ENCODE peak calls at places on chromosomes 2 and 18, in six cellular contexts. Y is retinal pigment epithelial cell, Z is AG08395, X is NCI-H526, J is caudate nucleus, N is amniotic stem cell. O is an unnamed sample.

GRCh38 chr18:48762836-48763713 is 187.7 kb downstream of the SMAD7 start:
- DNase-seq in Y (no peak), Z (no peak), X (no peak), J (no peak), N (no peak), O (no peak)

GRCh38 chr18:61893304-61893970 is 630 bp upstream of the RNF152 start:
- DNase-seq in Y (no peak), Z (peak), X (no peak), J (no peak), N (peak), O (no peak)

GRCh38 chr2:119024568-119024967 is 82.6 kb downstream of the MARCO start:
- DNase-seq in Y (no peak), Z (no peak), X (no peak), J (no peak), N (no peak), O (no peak)

GRCh38 chr2:73210696-73211095 is 3.3 kb upstream of the SMYD5 start:
- DNase-seq in Y (no peak), Z (no peak), X (no peak), J (no peak), N (no peak), O (no peak)

GRCh38 chr2:74617123-74617522 is 31.0 kb downstream of the M1AP start:
- DNase-seq in Y (no peak), Z (peak), X (no peak), J (no peak), N (no peak), O (no peak)

GRCh38 chr18:65567372-65567771 is 183.4 kb upstream of the CDH7 start:
- DNase-seq in Y (peak), Z (no peak), X (no peak), J (no peak), N (no peak), O (no peak)

GRCh38 chr2:188291142-188291616 is 495 bp upstream of the GULP1 start:
- DNase-seq in Y (no peak), Z (no peak), X (no peak), J (no peak), N (no peak), O (peak)

GRCh38 chr2:206457188-206457634 is 13.9 kb downstream of the ADAM23 start:
- DNase-seq in Y (no peak), Z (no peak), X (no peak), J (no peak), N (no peak), O (no peak)

GRCh38 chr18:63604791-63605567 is 17.8 kb downstream of the SERPINB13 start:
- DNase-seq in Y (no peak), Z (peak), X (no peak), J (no peak), N (no peak), O (peak)

GRCh38 chr2:73952499-73953446 is 26.1 kb downstream of the DGUOK start:
- DNase-seq in Y (no peak), Z (peak), X (no peak), J (no peak), N (no peak), O (no peak)

GRCh38 chr2:191245869-191246531 is 796 bp downstream of the MYO1B start:
- DNase-seq in Y (no peak), Z (peak), X (peak), J (no peak), N (peak), O (no peak)

GRCh38 chr2:142745691-142746090 is 131.8 kb upstream of the KYNU start:
- DNase-seq in Y (no peak), Z (no peak), X (no peak), J (no peak), N (no peak), O (peak)

GRCh38 chr18:9818423-9818734 is 67.4 kb upstream of the TXNDC2 start:
- DNase-seq in Y (no peak), Z (no peak), X (no peak), J (no peak), N (no peak), O (no peak)

GRCh38 chr2:147826615-147827375 is 18.0 kb upstream of the ACVR2A start:
- DNase-seq in Y (no peak), Z (no peak), X (no peak), J (no peak), N (no peak), O (no peak)

GRCh38 chr2:233952335-233952734 is 35.2 kb downstream of the TRPM8 start:
- DNase-seq in Y (no peak), Z (no peak), X (no peak), J (no peak), N (no peak), O (no peak)

GRCh38 chr18:58114766-58115165 is 70.7 kb downstream of the NEDD4L start:
- DNase-seq in Y (no peak), Z (no peak), X (no peak), J (no peak), N (no peak), O (no peak)

GRCh38 chr2:60295591-60295962 is 257.9 kb downstream of the BCL11A start:
- DNase-seq in Y (no peak), Z (no peak), X (no peak), J (no peak), N (no peak), O (no peak)

GRCh38 chr2:72863046-72863445 is 24.2 kb upstream of the SPR start:
- DNase-seq in Y (no peak), Z (no peak), X (no peak), J (no peak), N (no peak), O (no peak)

GRCh38 chr18:62537042-62537894 is 14.4 kb downstream of the ZCCHC2 start:
- DNase-seq in Y (no peak), Z (no peak), X (no peak), J (no peak), N (no peak), O (no peak)

GRCh38 chr18:21599585-21600525 is 649 bp downstream of the ESCO1 start:
- DNase-seq in Y (peak), Z (peak), X (peak), J (no peak), N (no peak), O (no peak)

GRCh38 chr2:48508461-48509124 is 21.4 kb upstream of the STON1 start:
- DNase-seq in Y (peak), Z (peak), X (peak), J (no peak), N (peak), O (no peak)

GRCh38 chr2:233210843-233211600 is 40.5 kb upstream of the ATG16L1 start:
- DNase-seq in Y (peak), Z (peak), X (no peak), J (no peak), N (peak), O (peak)

GRCh38 chr2:120641366-120641771 is 94.3 kb upstream of the GLI2 start:
- DNase-seq in Y (no peak), Z (peak), X (no peak), J (no peak), N (no peak), O (no peak)

GRCh38 chr2:112869258-112869842 is 32.8 kb upstream of the IL1B start:
- DNase-seq in Y (peak), Z (peak), X (no peak), J (no peak), N (peak), O (no peak)

GRCh38 chr18:23331091-23331920 is 121.8 kb upstream of the RIOK3 start:
- DNase-seq in Y (no peak), Z (no peak), X (peak), J (no peak), N (no peak), O (no peak)

GRCh38 chr18:63443820-63444219 is 21.5 kb upstream of the VPS4B start:
- DNase-seq in Y (no peak), Z (no peak), X (no peak), J (no peak), N (no peak), O (no peak)

GRCh38 chr18:37442477-37442876 is 123.1 kb downstream of the CELF4 start:
- DNase-seq in Y (no peak), Z (no peak), X (no peak), J (no peak), N (no peak), O (no peak)

GRCh38 chr18:10748641-10749040 is 222.8 kb downstream of the NAPG start:
- DNase-seq in Y (no peak), Z (no peak), X (no peak), J (no peak), N (no peak), O (no peak)

GRCh38 chr2:40466926-40467325 is 15.0 kb upstream of the SLC8A1 start:
- DNase-seq in Y (no peak), Z (no peak), X (no peak), J (no peak), N (no peak), O (no peak)

GRCh38 chr2:24821433-24821891 is 28.2 kb downstream of the CENPO start:
- DNase-seq in Y (no peak), Z (no peak), X (no peak), J (no peak), N (no peak), O (no peak)

GRCh38 chr2:235160281-235160805 is 208.5 kb downstream of the SH3BP4 start:
- DNase-seq in Y (no peak), Z (peak), X (no peak), J (no peak), N (no peak), O (no peak)

GRCh38 chr18:45588831-45589558 is 26.3 kb upstream of the SLC14A2 start:
- DNase-seq in Y (no peak), Z (peak), X (no peak), J (no peak), N (peak), O (no peak)

GRCh38 chr18:48676756-48677368 is 138.0 kb downstream of the CTIF start:
- DNase-seq in Y (no peak), Z (peak), X (peak), J (no peak), N (no peak), O (no peak)